ENCODE peak calls at places on chromosomes 12 and 14, in ten cellular contexts. T is Peyer's patch, C is body of pancreas, M is A549, D is HCT116, N is HepG2, H is right lobe of liver, O is lower leg skin, A is H1, F is tibial nerve. Z is an unnamed sample.

GRCh38 chr12:120117961-120118709 is 1.6 kb upstream of the RAB35 start:
- DNase-seq in A (no peak), T (no peak), H (no peak), M (peak), D (no peak), O (no peak), N (peak), F (no peak), C (no peak), Z (no peak)

GRCh38 chr12:52835271-52836041 is 1.3 kb upstream of the KRT79 start:
- DNase-seq in F (no peak), H (no peak), N (no peak), O (peak), C (no peak), D (no peak), T (no peak), A (no peak), M (no peak), Z (no peak)

GRCh38 chr12:62533755-62534107 is 67.1 kb downstream of the MON2 start:
- DNase-seq in A (no peak), O (no peak), M (no peak), F (no peak), H (peak), D (no peak), T (no peak), N (no peak), C (peak), Z (no peak)

GRCh38 chr14:72525087-72525909 is 368.6 kb downstream of the DPF3 start:
- DNase-seq in F (no peak), C (no peak), H (no peak), D (no peak), N (no peak), T (no peak), A (no peak), O (no peak), M (no peak), Z (no peak)

GRCh38 chr14:62084020-62084419 is 321.8 kb downstream of the SNAPC1 start:
- DNase-seq in A (no peak), C (no peak), D (no peak), O (no peak), H (no peak), N (no peak), M (no peak), F (no peak), T (no peak), Z (no peak)

GRCh38 chr14:52992236-52992635 is 41.4 kb upstream of the FERMT2 start:
- DNase-seq in N (no peak), F (no peak), T (no peak), M (no peak), D (no peak), O (no peak), A (no peak), C (no peak), H (no peak), Z (no peak)

GRCh38 chr12:58509116-58509885 is 411.0 kb downstream of the LRIG3 start:
- DNase-seq in N (no peak), A (no peak), O (no peak), M (peak), T (no peak), F (no peak), D (no peak), C (no peak), H (no peak), Z (no peak)

GRCh38 chr14:22955702-22956575 is 951 bp downstream of the HAUS4 start:
- DNase-seq in C (no peak), D (no peak), O (peak), N (peak), H (no peak), M (no peak), T (no peak), A (no peak), F (no peak), Z (peak)

GRCh38 chr14:91338369-91338768 is 79.3 kb downstream of the CCDC88C start:
- DNase-seq in M (no peak), D (no peak), H (no peak), T (no peak), A (no peak), N (no peak), F (no peak), C (no peak), O (no peak), Z (no peak)

GRCh38 chr12:99249543-99249942 is 398.0 kb upstream of the GARIN6 start:
- DNase-seq in N (no peak), T (no peak), F (no peak), A (no peak), O (no peak), D (no peak), C (no peak), H (no peak), M (no peak), Z (no peak)

GRCh38 chr14:85917631-85918030 is 387.7 kb downstream of the FLRT2 start:
- DNase-seq in O (no peak), M (no peak), D (no peak), T (no peak), F (no peak), C (no peak), A (no peak), N (no peak), H (no peak), Z (no peak)

GRCh38 chr12:20523658-20524057 is 155.3 kb downstream of the PDE3A start:
- DNase-seq in O (no peak), F (no peak), A (no peak), D (no peak), C (no peak), H (no peak), N (no peak), T (no peak), M (no peak), Z (no peak)

GRCh38 chr14:54259821-54260220 is 137.0 kb upstream of the CDKN3 start:
- DNase-seq in M (no peak), A (no peak), F (no peak), C (no peak), O (no peak), N (no peak), D (no peak), T (no peak), H (no peak), Z (no peak)

GRCh38 chr14:66351310-66351709 is 134.9 kb upstream of the CCDC196 start:
- DNase-seq in H (no peak), A (no peak), O (no peak), M (no peak), F (no peak), T (no peak), N (no peak), D (no peak), C (no peak), Z (no peak)

GRCh38 chr12:28191018-28191595 is 851 bp downstream of the CCDC91 start:
- DNase-seq in O (peak), M (no peak), N (no peak), H (no peak), A (no peak), T (no peak), D (no peak), F (no peak), C (no peak), Z (no peak)

GRCh38 chr12:90124289-90124688 is 415.7 kb upstream of the ATP2B1 start:
- DNase-seq in N (no peak), F (no peak), M (peak), A (no peak), H (no peak), D (no peak), C (no peak), O (no peak), T (no peak), Z (no peak)

GRCh38 chr12:62211510-62211909 is 48.7 kb upstream of the USP15 start:
- DNase-seq in N (no peak), A (no peak), D (no peak), M (no peak), T (no peak), O (no peak), F (no peak), C (no peak), H (no peak), Z (no peak)

GRCh38 chr12:1594045-1594294 is 411 bp downstream of the FBXL14 start:
- DNase-seq in O (no peak), D (no peak), A (no peak), M (peak), N (no peak), F (no peak), H (peak), C (peak), T (no peak), Z (peak)

GRCh38 chr12:32334384-32334783 is 65.0 kb upstream of the FGD4 start:
- DNase-seq in N (no peak), D (no peak), O (no peak), A (no peak), M (no peak), H (no peak), C (no peak), T (no peak), F (no peak), Z (no peak)

GRCh38 chr12:22275847-22276246 is 58.7 kb downstream of the ST8SIA1 start:
- DNase-seq in M (peak), H (no peak), C (peak), F (peak), D (no peak), O (peak), A (peak), N (no peak), T (peak), Z (peak)

GRCh38 chr12:90333939-90334338 is 621.0 kb downstream of the CCER1 start:
- DNase-seq in O (no peak), H (no peak), D (no peak), N (no peak), C (no peak), F (no peak), T (no peak), A (no peak), M (peak), Z (no peak)

GRCh38 chr12:117189725-117190209 is 503 bp downstream of the FBXO21 start:
- DNase-seq in T (peak), N (peak), M (peak), D (no peak), C (peak), O (no peak), H (peak), F (peak), A (no peak), Z (peak)

GRCh38 chr12:27095346-27095745 is 13.0 kb upstream of the C12orf71 start:
- DNase-seq in A (no peak), T (no peak), D (no peak), F (no peak), O (no peak), H (no peak), C (no peak), M (no peak), N (no peak), Z (no peak)

GRCh38 chr12:1864456-1864855 is 44.1 kb downstream of the LRTM2 start:
- DNase-seq in M (no peak), C (no peak), F (no peak), O (peak), N (no peak), A (no peak), T (no peak), D (no peak), H (no peak), Z (no peak)

GRCh38 chr14:36818794-36819384 is 157.2 kb downstream of the PAX9 start:
- DNase-seq in A (no peak), H (no peak), D (no peak), F (no peak), O (no peak), T (no peak), C (no peak), M (no peak), N (no peak), Z (no peak)

GRCh38 chr12:52244615-52244994 is 11.6 kb downstream of the KRT7 start:
- DNase-seq in M (peak), A (no peak), H (no peak), C (no peak), F (no peak), D (no peak), T (no peak), O (no peak), N (no peak), Z (no peak)

GRCh38 chr12:57631566-57632368 is 1.2 kb downstream of the B4GALNT1 start:
- DNase-seq in M (no peak), A (no peak), C (no peak), O (peak), F (no peak), N (no peak), T (no peak), D (no peak), H (no peak), Z (no peak)

GRCh38 chr12:49853671-49854070 is 10.8 kb upstream of the BCDIN3D start:
- DNase-seq in H (no peak), A (no peak), O (no peak), N (no peak), M (no peak), D (no peak), F (no peak), T (no peak), C (no peak), Z (no peak)

GRCh38 chr14:25007832-25008231 is 42.1 kb downstream of the STXBP6 start:
- DNase-seq in O (no peak), C (peak), T (no peak), D (no peak), M (peak), N (no peak), H (no peak), A (no peak), F (no peak), Z (no peak)

GRCh38 chr14:36582011-36582873 is at the start of gene NKX2-8:
- DNase-seq in F (no peak), M (peak), T (no peak), H (no peak), C (no peak), O (no peak), D (peak), N (no peak), A (no peak), Z (no peak)

GRCh38 chr12:21324551-21324950 is 10.2 kb downstream of the SLCO1A2 start:
- DNase-seq in O (no peak), M (no peak), A (peak), T (no peak), N (no peak), C (no peak), F (no peak), D (no peak), H (no peak), Z (no peak)

GRCh38 chr14:68894802-68895201 is 84.3 kb downstream of the ACTN1 start:
- DNase-seq in F (no peak), T (no peak), D (no peak), M (no peak), C (no peak), H (no peak), A (no peak), N (no peak), O (no peak), Z (no peak)

GRCh38 chr12:15788266-15789214 is 648 bp downstream of the EPS8 start:
- DNase-seq in T (peak), F (peak), D (peak), C (peak), N (peak), A (no peak), H (peak), O (peak), M (peak), Z (no peak)

GRCh38 chr12:101826766-101827368 is 3.9 kb downstream of the GNPTAB start:
- DNase-seq in O (peak), A (no peak), M (no peak), D (no peak), H (no peak), N (no peak), C (no peak), F (no peak), T (no peak), Z (no peak)

GRCh38 chr12:101828463-101829196 is 2.1 kb downstream of the GNPTAB start:
- DNase-seq in O (peak), D (no peak), H (peak), C (no peak), T (no peak), F (no peak), M (no peak), N (no peak), A (no peak), Z (no peak)

GRCh38 chr12:101829639-101830390 is 944 bp downstream of the GNPTAB start:
- DNase-seq in T (no peak), F (no peak), M (no peak), O (peak), N (no peak), H (no peak), D (no peak), C (no peak), A (no peak), Z (no peak)

GRCh38 chr12:101832030-101832429 is 1.3 kb upstream of the GNPTAB start:
- DNase-seq in D (no peak), M (no peak), F (no peak), O (no peak), C (no peak), H (no peak), N (no peak), T (no peak), A (no peak), Z (no peak)

GRCh38 chr12:101830391-101831325 is at the start of gene GNPTAB:
- DNase-seq in H (peak), N (peak), F (peak), C (peak), T (peak), O (peak), A (peak), M (peak), D (peak), Z (peak)
- TF ChIP-seq POLR2A in H (peak), N (no peak), F (peak), C (peak), T (peak), O (no peak), A (no peak), M (peak), D (peak), Z (no peak)

GRCh38 chr12:65169311-65170244 is at the start of gene LEMD3:
- DNase-seq in H (peak), N (peak), M (peak), A (peak), O (peak), T (peak), D (peak), C (peak), F (peak), Z (peak)
- TF ChIP-seq CTCF in H (no peak), N (no peak), M (no peak), A (no peak), O (no peak), T (no peak), D (no peak), C (no peak), F (peak), Z (no peak)

GRCh38 chr12:91538418-91538817 is 355.8 kb upstream of the DCN start:
- DNase-seq in M (no peak), O (no peak), C (no peak), A (no peak), T (no peak), N (no peak), F (no peak), H (no peak), D (no peak), Z (no peak)
- TF ChIP-seq POLR2A in M (no peak), O (no peak), C (no peak), A (no peak), T (no peak), N (no peak), F (no peak), H (no peak), D (no peak), Z (no peak)

GRCh38 chr12:6723607-6724408 is at the start of gene COPS7A:
- DNase-seq in T (peak), C (peak), H (peak), M (peak), O (peak), A (peak), F (peak), N (peak), D (peak), Z (peak)
- TF ChIP-seq CTCF in T (no peak), C (no peak), H (no peak), M (no peak), O (no peak), A (no peak), F (no peak), N (peak), D (no peak), Z (no peak)

GRCh38 chr12:92130999-92131398 is 14.6 kb downstream of the BTG1 start:
- DNase-seq in A (no peak), H (no peak), N (no peak), F (no peak), C (no peak), D (no peak), M (no peak), T (no peak), O (no peak), Z (no peak)

GRCh38 chr12:92133795-92134637 is 11.6 kb downstream of the BTG1 start:
- DNase-seq in H (no peak), M (no peak), C (no peak), F (no peak), A (no peak), D (no peak), O (no peak), N (no peak), T (no peak), Z (no peak)

GRCh38 chr12:92133166-92133565 is 12.5 kb downstream of the BTG1 start:
- DNase-seq in M (no peak), F (no peak), O (no peak), H (no peak), D (no peak), T (no peak), A (no peak), N (no peak), C (no peak), Z (no peak)

GRCh38 chr12:92134638-92135274 is 10.9 kb downstream of the BTG1 start:
- DNase-seq in D (no peak), A (no peak), F (no peak), H (no peak), O (no peak), C (no peak), N (no peak), T (no peak), M (no peak), Z (no peak)

GRCh38 chr12:92132282-92132681 is 13.4 kb downstream of the BTG1 start:
- DNase-seq in A (no peak), M (no peak), N (no peak), F (no peak), D (no peak), C (no peak), H (no peak), T (no peak), O (no peak), Z (no peak)
- TF ChIP-seq POLR2A in A (no peak), M (no peak), N (no peak), F (no peak), D (no peak), C (no peak), H (no peak), T (no peak), O (no peak), Z (no peak)

DNA sequence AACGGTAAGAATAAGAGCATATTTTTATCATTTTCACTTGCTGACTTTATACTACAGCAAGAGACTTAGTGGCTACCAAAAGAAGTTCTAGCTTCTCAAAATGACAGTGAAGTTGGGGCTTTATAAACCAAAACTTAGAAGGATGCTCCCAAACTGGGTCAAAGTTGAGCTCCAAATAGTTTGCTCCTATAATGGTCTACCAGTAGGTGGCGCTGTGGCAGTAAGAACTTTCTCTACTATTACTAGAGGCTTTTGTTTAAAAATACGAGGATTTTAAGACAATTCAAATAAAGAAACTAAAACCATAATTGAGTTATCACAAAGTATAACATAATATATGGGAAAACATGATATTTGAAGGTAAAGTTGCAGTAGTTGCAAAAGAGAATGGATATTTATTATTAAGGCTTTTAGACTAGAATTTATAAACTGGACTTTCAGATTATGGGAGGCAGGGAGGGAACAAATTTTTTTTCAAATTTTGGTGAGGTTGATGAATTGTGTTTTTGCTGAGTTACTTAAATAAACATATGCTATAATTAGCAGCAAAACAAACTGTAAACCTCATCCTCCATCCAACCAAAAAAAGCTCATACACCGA is 75.0 kb downstream of the TGFB3 start:
- DNase-seq in N (peak), F (peak), O (no peak), M (peak), D (peak), H (peak), T (no peak), C (peak), A (no peak), Z (peak)
- TF ChIP-seq CTCF in N (peak), F (peak), O (no peak), M (peak), D (peak), H (peak), T (peak), C (peak), A (peak), Z (peak)

Z was measured in ovary.